ENCODE peak calls at places on chromosomes 7 and 10, in nine cellular contexts. T, P, R, N, H, J, U, S and I are unnamed samples.

GRCh38 chr7:151889406-151890354 is 12.8 kb upstream of the PRKAG2 start:
- DNase-seq in J (no peak), S (no peak), U (no peak), T (no peak), P (no peak), H (no peak), R (no peak), N (no peak), I (no peak)

GRCh38 chr10:78687616-78688015 is 381.1 kb upstream of the ZMIZ1 start:
- DNase-seq in H (no peak), U (no peak), N (no peak), P (no peak), J (no peak), T (no peak), R (no peak), S (no peak), I (no peak)

GRCh38 chr10:29253096-29254029 is 35.5 kb upstream of the LYZL1 start:
- DNase-seq in P (no peak), R (no peak), N (no peak), J (no peak), U (no peak), H (no peak), S (peak; percentile 71), T (no peak), I (no peak)

GRCh38 chr10:29130190-29130673 is 158.6 kb upstream of the LYZL1 start:
- DNase-seq in J (no peak), P (no peak), H (no peak), S (no peak), R (no peak), T (no peak), N (no peak), U (peak; percentile 23), I (no peak)

GRCh38 chr7:121016976-121017375 is 28.5 kb downstream of the CPED1 start:
- DNase-seq in T (no peak), J (no peak), S (no peak), P (no peak), H (no peak), U (no peak), N (no peak), R (no peak), I (no peak)

GRCh38 chr10:116972136-116972535 is 32.9 kb downstream of the SHTN1 start:
- DNase-seq in U (no peak), N (no peak), J (no peak), R (no peak), T (no peak), S (no peak), P (no peak), H (no peak), I (no peak)

GRCh38 chr10:29955308-29955935 is 104.0 kb downstream of the JCAD start:
- DNase-seq in H (no peak), S (no peak), N (no peak), R (no peak), U (no peak), T (no peak), J (no peak), P (no peak), I (no peak)

GRCh38 chr7:135169141-135169935 is 1.2 kb downstream of the CYREN start:
- DNase-seq in R (peak; percentile 30), N (no peak), J (peak; percentile 49), P (no peak), T (no peak), S (peak; percentile 64), U (no peak), H (no peak), I (no peak)

GRCh38 chr7:4479367-4480039 is 202.6 kb upstream of the FOXK1 start:
- DNase-seq in T (peak; percentile 9), S (no peak), H (no peak), R (no peak), N (no peak), J (no peak), U (peak; percentile 21), P (peak; percentile 15), I (no peak)

GRCh38 chr10:62794306-62794705 is 10.2 kb upstream of the ADO start:
- DNase-seq in S (peak; percentile 46), P (no peak), H (no peak), T (no peak), R (no peak), N (no peak), J (no peak), U (no peak), I (no peak)

GRCh38 chr10:13684252-13684791 is 97.6 kb downstream of the PRPF18 start:
- DNase-seq in N (no peak), T (no peak), S (peak; percentile 93), P (no peak), H (peak; percentile 74), U (no peak), J (no peak), R (peak; percentile 82), I (no peak)

GRCh38 chr10:128087884-128088695 is 38.1 kb downstream of the MKI67 start:
- DNase-seq in P (no peak), U (no peak), J (no peak), H (no peak), T (no peak), N (no peak), S (no peak), R (no peak), I (no peak)

GRCh38 chr7:28708458-28708951 is 249.6 kb downstream of the TRIL start:
- DNase-seq in N (no peak), T (peak; percentile 58), P (peak; percentile 9), J (no peak), H (peak; percentile 54), S (no peak), R (no peak), U (no peak), I (no peak)

GRCh38 chr10:118911361-118911760 is 118.2 kb upstream of the NANOS1 start:
- DNase-seq in U (no peak), S (no peak), N (no peak), P (no peak), H (no peak), R (no peak), J (no peak), T (no peak), I (no peak)

GRCh38 chr10:133109736-133110532 is 22.2 kb downstream of the ADGRA1 start:
- DNase-seq in N (no peak), U (peak; percentile 75), T (no peak), P (no peak), J (no peak), S (peak; percentile 43), R (no peak), H (no peak), I (peak; percentile 76)

GRCh38 chr7:43577485-43577951 is 5.4 kb upstream of the STK17A start:
- DNase-seq in T (no peak), S (no peak), R (no peak), P (no peak), J (no peak), U (no peak), H (no peak), N (no peak), I (no peak)

GRCh38 chr10:132146941-132147915 is 39.5 kb upstream of the DPYSL4 start:
- DNase-seq in R (no peak), H (peak; percentile 4), N (no peak), P (no peak), U (no peak), T (no peak), J (no peak), S (peak; percentile 29), I (peak; percentile 48)

GRCh38 chr10:130721971-130722370 is 585.8 kb downstream of the GLRX3 start:
- DNase-seq in U (no peak), J (no peak), T (no peak), R (no peak), P (no peak), N (no peak), S (no peak), H (no peak), I (no peak)

GRCh38 chr7:100942038-100942774 is 7.1 kb upstream of the MUC3A start:
- DNase-seq in H (no peak), N (no peak), J (no peak), T (no peak), S (no peak), R (no peak), U (no peak), P (no peak), I (no peak)

GRCh38 chr7:90605055-90605454 is 8.9 kb downstream of the CDK14 start:
- DNase-seq in T (no peak), J (no peak), P (peak; percentile 11), R (no peak), U (no peak), H (no peak), S (no peak), N (no peak), I (no peak)

GRCh38 chr7:10104292-10104691 is 869.4 kb upstream of the PHF14 start:
- DNase-seq in P (no peak), J (no peak), T (no peak), S (no peak), U (no peak), H (no peak), R (no peak), N (no peak), I (no peak)

GRCh38 chr7:412731-413356 is 106.8 kb downstream of the PDGFA start:
- DNase-seq in U (no peak), N (no peak), H (no peak), J (no peak), R (no peak), S (no peak), P (no peak), T (no peak), I (peak; percentile 9)

GRCh38 chr10:11179231-11180105 is 161.8 kb downstream of the CELF2 start:
- DNase-seq in P (no peak), S (no peak), H (no peak), J (no peak), R (no peak), N (no peak), T (no peak), U (no peak), I (no peak)

GRCh38 chr10:7475046-7475860 is 64.4 kb upstream of the SFMBT2 start:
- DNase-seq in N (no peak), J (no peak), P (no peak), U (peak; percentile 27), H (peak; percentile 37), R (peak; percentile 33), T (no peak), S (peak; percentile 67), I (no peak)

GRCh38 chr7:48292949-48293348 is 121.7 kb downstream of the ABCA13 start:
- DNase-seq in N (no peak), P (no peak), S (no peak), R (no peak), U (no peak), J (no peak), T (no peak), H (no peak), I (no peak)

GRCh38 chr7:81624650-81625310 is 145.1 kb downstream of the HGF start:
- DNase-seq in S (no peak), R (no peak), N (no peak), H (no peak), U (no peak), T (no peak), P (no peak), J (no peak), I (no peak)

GRCh38 chr10:18376650-18377049 is 236.4 kb downstream of the CACNB2 start:
- DNase-seq in R (no peak), N (no peak), H (no peak), P (no peak), S (no peak), T (no peak), U (no peak), J (no peak), I (no peak)

GRCh38 chr10:65952086-65952485 is 973.8 kb upstream of the LRRTM3 start:
- DNase-seq in J (no peak), R (no peak), N (no peak), H (no peak), U (no peak), T (no peak), S (no peak), P (no peak), I (no peak)

GRCh38 chr10:110144526-110144925 is 62.9 kb upstream of the MXI1 start:
- DNase-seq in H (no peak), T (no peak), P (no peak), S (no peak), R (no peak), U (no peak), N (no peak), J (no peak), I (no peak)

GRCh38 chr10:114400091-114400490 is 4.2 kb downstream of the AFAP1L2 start:
- DNase-seq in H (no peak), N (no peak), S (peak; percentile 71), J (no peak), R (no peak), P (no peak), U (no peak), T (no peak), I (no peak)

GRCh38 chr7:12783421-12783820 is 96.0 kb downstream of the ARL4A start:
- DNase-seq in N (no peak), R (no peak), P (no peak), T (no peak), S (no peak), J (no peak), U (no peak), H (no peak), I (no peak)